ENCODE peak calls at places on chromosomes 2 and 18, in six cellular contexts. T is K562, L is GM12878, D is HepG2, J is A549, S is upper lobe of left lung. Y is an unnamed sample.

GRCh38 chr2:173793649-173794565 is 171.3 kb downstream of the SP3 start:
- ATAC-seq in T (no peak), L (no peak), D (no peak), J (no peak), S (no peak), Y (no peak)

GRCh38 chr2:8677646-8678592 is 3.9 kb upstream of the ID2 start:
- ATAC-seq in T (peak), L (no peak), D (peak), J (peak), S (peak), Y (no peak)

GRCh38 chr2:191152841-191153240 is 2.0 kb upstream of the STAT4 start:
- ATAC-seq in T (peak), L (peak), D (no peak), J (no peak), S (no peak), Y (no peak)

GRCh38 chr2:96638144-96639121 is at the start of gene KANSL3:
- ATAC-seq in T (peak), L (peak), D (peak), J (peak), S (peak), Y (peak)

GRCh38 chr2:61247204-61247812 is 85.3 kb downstream of the C2orf74 start:
- ATAC-seq in T (peak), L (no peak), D (no peak), J (peak), S (peak), Y (peak)

GRCh38 chr18:10304853-10305252 is 149.6 kb upstream of the APCDD1 start:
- ATAC-seq in T (no peak), L (no peak), D (no peak), J (no peak), S (peak), Y (peak)

GRCh38 chr2:101116841-101117552 is 34.2 kb downstream of the TBC1D8 start:
- ATAC-seq in T (no peak), L (no peak), D (peak), J (peak), S (no peak), Y (no peak)

GRCh38 chr2:63888490-63889402 is 47.0 kb downstream of the UGP2 start:
- ATAC-seq in T (peak), L (peak), D (peak), J (peak), S (peak), Y (peak)

GRCh38 chr2:160927335-160927734 is 232.9 kb upstream of the TANK start:
- ATAC-seq in T (no peak), L (no peak), D (no peak), J (no peak), S (no peak), Y (no peak)

GRCh38 chr2:47771211-47771610 is 11.7 kb upstream of the MSH6 start:
- ATAC-seq in T (peak), L (no peak), D (no peak), J (peak), S (peak), Y (no peak)

GRCh38 chr2:175207741-175208438 is 26.4 kb upstream of the ATP5MC3 start:
- ATAC-seq in T (no peak), L (no peak), D (no peak), J (no peak), S (no peak), Y (no peak)

GRCh38 chr2:74197983-74198460 is 393 bp upstream of the MTHFD2 start:
- ATAC-seq in T (no peak), L (no peak), D (no peak), J (peak), S (no peak), Y (no peak)

GRCh38 chr2:109200616-109201464 is 71.8 kb downstream of the SH3RF3 start:
- ATAC-seq in T (no peak), L (no peak), D (no peak), J (no peak), S (no peak), Y (no peak)

GRCh38 chr2:207897541-207898353 is 127.6 kb downstream of the PLEKHM3 start:
- ATAC-seq in T (no peak), L (no peak), D (peak), J (no peak), S (no peak), Y (no peak)
- TF ChIP-seq POLR2A in T (no peak), L (no peak), D (no peak), J (no peak), S (no peak), Y (no peak)

GRCh38 chr2:181440336-181440735 is 16.9 kb upstream of the ITGA4 start:
- ATAC-seq in T (no peak), L (no peak), D (no peak), J (no peak), S (no peak), Y (no peak)

GRCh38 chr2:181440919-181441318 is 16.3 kb upstream of the ITGA4 start:
- ATAC-seq in T (no peak), L (no peak), D (no peak), J (no peak), S (no peak), Y (no peak)

GRCh38 chr2:181438298-181438697 is 18.9 kb upstream of the ITGA4 start:
- ATAC-seq in T (no peak), L (peak), D (peak), J (no peak), S (no peak), Y (no peak)
- TF ChIP-seq CTCF in T (no peak), L (peak), D (no peak), J (peak), S (no peak), Y (no peak)

DNA sequence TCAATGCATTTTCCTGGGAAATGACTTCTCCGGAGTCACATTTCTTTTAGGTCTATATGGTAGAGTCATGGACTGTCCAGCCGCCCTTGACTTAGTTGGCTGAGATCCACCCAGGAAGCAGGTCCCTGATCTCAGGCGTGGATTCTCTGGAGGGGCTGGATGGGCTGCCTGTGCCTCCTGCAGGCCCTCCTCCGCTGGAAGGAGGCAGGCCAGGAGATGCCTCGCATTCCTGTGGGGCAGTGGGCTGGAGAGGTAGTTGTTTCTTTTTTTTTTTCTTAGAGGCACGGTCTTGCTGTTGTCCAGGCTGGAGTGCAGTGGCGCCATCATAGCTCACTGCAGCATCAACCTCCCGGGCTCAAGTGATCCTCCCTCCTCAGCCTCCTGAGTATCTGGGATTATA is 129.0 kb upstream of the MYCN start:
- ATAC-seq in T (no peak), L (no peak), D (no peak), J (no peak), S (no peak), Y (no peak)
- TF ChIP-seq EP300 in T (no peak), L (no peak), D (no peak), J (no peak), S (no peak), Y (no peak)

GRCh38 chr2:98086491-98087446 is at the start of gene VWA3B:
- ATAC-seq in T (peak), L (peak), D (no peak), J (peak), S (peak), Y (peak)
- TF ChIP-seq POLR2A in T (no peak), L (no peak), D (no peak), J (no peak), S (peak), Y (no peak)

DNA sequence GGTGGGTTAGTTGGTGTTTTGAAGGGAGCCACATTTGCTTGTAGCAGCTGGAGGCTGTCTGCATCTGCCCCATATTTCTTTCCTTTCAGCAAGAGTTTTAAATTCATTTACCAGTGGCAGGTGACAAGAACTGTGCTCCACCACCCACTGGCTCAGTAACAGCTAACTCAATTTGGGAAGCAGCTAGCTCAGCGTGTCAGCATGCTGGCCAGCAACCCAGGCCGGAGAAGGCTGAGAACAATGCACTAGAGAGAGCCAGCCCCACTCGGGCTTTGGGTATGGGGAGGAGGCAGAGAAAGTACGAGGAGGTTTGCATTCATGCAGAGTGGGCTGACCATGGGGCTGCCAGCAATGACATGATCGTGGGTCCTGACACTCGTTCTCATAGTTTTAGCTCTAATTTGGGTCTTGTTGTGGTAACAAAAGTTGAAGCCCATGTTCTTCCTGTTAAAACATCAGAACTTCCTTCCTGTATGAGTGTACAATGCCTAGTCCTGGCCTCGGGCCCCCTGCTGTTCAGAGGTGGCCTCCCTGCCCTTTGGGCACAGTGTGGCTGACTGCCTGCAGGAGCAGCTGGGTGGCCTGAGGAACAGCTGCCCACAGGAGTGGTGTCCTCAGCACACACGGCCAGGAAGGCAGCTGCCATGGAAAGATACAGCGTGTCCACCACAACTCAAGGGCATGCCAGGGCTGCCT is 23.0 kb downstream of the CDC42EP3 start:
- ATAC-seq in T (no peak), L (no peak), D (peak), J (no peak), S (peak), Y (peak)
- TF ChIP-seq CTCF in T (no peak), L (no peak), D (peak), J (no peak), S (peak), Y (peak)

Y was measured in gastroesophageal sphincter.